ENCODE peak calls at places on chromosomes 3 and 15, in seven cellular contexts. F, N, H, B, W, L and X are unnamed samples.

GRCh38 chr15:82999905-83000671 is 11.4 kb downstream of the C15orf40 start:
- DNase-seq in B (peak; percentile 70), F (no peak), H (no peak), N (no peak), W (no peak), L (no peak), X (peak; percentile 26)

GRCh38 chr3:24060055-24060454 is 115.0 kb downstream of the NR1D2 start:
- DNase-seq in L (no peak), W (peak; percentile 54), H (peak; percentile 76), F (no peak), B (no peak), N (no peak), X (no peak)

GRCh38 chr15:40285151-40285898 is 2.5 kb upstream of the ANKRD63 start:
- DNase-seq in H (no peak), W (no peak), L (no peak), N (no peak), B (no peak), F (no peak), X (no peak)

GRCh38 chr3:14461748-14462324 is 59.4 kb downstream of the SLC6A6 start:
- DNase-seq in W (no peak), N (no peak), F (no peak), B (peak; percentile 53), H (no peak), L (peak; percentile 70), X (peak; percentile 53)

GRCh38 chr15:81950841-81951414 is 94.9 kb downstream of the MEX3B start:
- DNase-seq in L (no peak), B (no peak), F (no peak), W (no peak), N (no peak), H (no peak), X (no peak)

GRCh38 chr3:104323226-104323625 is 1043.5 kb upstream of the ALCAM start:
- DNase-seq in L (no peak), W (no peak), B (no peak), F (no peak), H (no peak), N (no peak), X (no peak)

GRCh38 chr3:117853923-117854322 is 1144.3 kb downstream of the TUSC7 start:
- DNase-seq in L (no peak), H (no peak), B (no peak), N (no peak), W (no peak), F (no peak), X (no peak)

GRCh38 chr3:107855710-107856109 is 235.1 kb downstream of the CD47 start:
- DNase-seq in H (no peak), B (peak; percentile 43), F (no peak), L (peak; percentile 37), N (no peak), W (no peak), X (no peak)

GRCh38 chr15:80550219-80550909 is 144.7 kb upstream of the ABHD17C start:
- DNase-seq in F (no peak), B (no peak), W (no peak), L (no peak), H (no peak), N (no peak), X (no peak)

GRCh38 chr3:70951937-70952492 is 631.5 kb downstream of the FOXP1 start:
- DNase-seq in N (no peak), L (no peak), B (no peak), H (no peak), W (no peak), F (no peak), X (no peak)

GRCh38 chr15:39538936-39539335 is 41.9 kb upstream of the THBS1 start:
- DNase-seq in N (no peak), W (no peak), B (no peak), F (no peak), H (no peak), L (no peak), X (no peak)

GRCh38 chr15:65766422-65767263 is 25.4 kb downstream of the DENND4A start:
- DNase-seq in B (no peak), W (no peak), N (no peak), L (no peak), H (no peak), F (no peak), X (no peak)

GRCh38 chr3:83649692-83650091 is 1309.1 kb upstream of the CADM2 start:
- DNase-seq in L (no peak), F (peak; percentile 33), B (no peak), H (no peak), N (no peak), W (no peak), X (no peak)

GRCh38 chr3:60629816-60630215 is 621.4 kb downstream of the FHIT start:
- DNase-seq in W (no peak), N (no peak), B (no peak), L (no peak), F (no peak), H (no peak), X (no peak)

GRCh38 chr3:141414141-141414689 is 45.9 kb downstream of the ZBTB38 start:
- DNase-seq in H (no peak), W (no peak), L (no peak), B (no peak), N (no peak), F (no peak), X (no peak)

GRCh38 chr3:69197455-69197854 is 75.1 kb upstream of the LMOD3 start:
- DNase-seq in H (no peak), B (no peak), F (no peak), L (no peak), N (no peak), W (no peak), X (no peak)

GRCh38 chr3:7285502-7285901 is 424.6 kb downstream of the GRM7 start:
- DNase-seq in W (no peak), N (no peak), B (no peak), H (no peak), L (no peak), F (no peak), X (no peak)

GRCh38 chr3:119034256-119035013 is at the start of gene IGSF11:
- DNase-seq in N (peak; percentile 53), W (peak; percentile 19), H (peak; percentile 52), F (peak; percentile 92), L (peak; percentile 79), B (peak; percentile 26), X (peak; percentile 33)

GRCh38 chr3:140731440-140732119 is 53.7 kb downstream of the TRIM42 start:
- DNase-seq in N (no peak), W (no peak), L (no peak), B (peak; percentile 47), F (no peak), H (no peak), X (no peak)

GRCh38 chr3:131596884-131597283 is 94.1 kb upstream of the MRPL3 start:
- DNase-seq in L (no peak), N (no peak), W (no peak), F (no peak), B (no peak), H (no peak), X (no peak)

DNA sequence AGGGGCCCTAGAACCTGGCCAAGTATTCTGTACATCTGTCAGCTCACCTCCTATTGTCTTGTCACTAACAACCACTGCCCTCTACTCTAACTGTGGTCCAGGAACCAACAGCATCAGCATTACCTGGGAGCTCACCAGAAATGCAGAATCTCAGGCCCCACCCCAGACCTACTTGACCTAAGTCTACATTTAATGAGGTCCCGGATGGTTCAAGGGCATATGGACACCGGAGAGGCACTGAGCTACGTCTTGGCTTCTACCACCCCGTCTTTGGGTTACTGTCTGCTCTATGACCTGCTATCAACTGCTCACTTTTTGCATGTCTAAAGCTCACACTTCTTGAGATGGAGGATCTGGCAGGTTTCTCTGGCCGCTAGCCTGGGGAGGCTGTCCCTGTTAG is 8.1 kb downstream of the GALNT15 start:
- DNase-seq in L (no peak), B (no peak), H (no peak), W (no peak), F (no peak), N (no peak), X (no peak)
- H3K27ac ChIP-seq in L (no peak overlapping the region), B (no peak overlapping the region), H (no peak overlapping the region), W (no peak overlapping the region), F (no peak overlapping the region), N (no peak overlapping the region), X (no peak overlapping the region)

GRCh38 chr3:47852604-47853397 is 49.9 kb downstream of the DHX30 start:
- DNase-seq in N (no peak), B (no peak), L (no peak), F (no peak), W (no peak), H (no peak), X (no peak)
- TF ChIP-seq CTCF in N (no peak), B (no peak), L (peak; percentile 22), F (no peak), W (no peak), H (no peak), X (no peak)

DNA sequence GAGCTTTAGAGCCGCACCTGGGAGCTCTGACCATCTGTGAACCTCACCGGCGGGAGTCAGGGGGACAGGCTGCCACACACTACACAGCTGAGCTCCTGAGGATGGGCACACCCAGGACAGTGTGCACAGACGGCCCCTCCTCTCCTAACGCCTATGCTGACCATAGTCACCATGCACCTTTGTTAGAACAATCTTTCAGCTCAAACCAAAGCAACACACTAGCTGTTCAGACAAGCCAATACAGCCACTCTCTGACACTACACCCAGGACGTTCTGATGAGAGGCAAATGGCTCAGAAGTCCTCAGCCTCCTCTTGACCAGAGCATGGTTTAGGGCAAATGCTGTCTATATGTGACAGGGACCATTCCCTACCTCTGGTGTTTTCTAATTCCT is 264.9 kb upstream of the HES1 start:
- DNase-seq in B (no peak), L (no peak), N (no peak), W (no peak), F (no peak), H (no peak), X (no peak)
- H3K27ac ChIP-seq in B (no peak overlapping the region), L (no peak overlapping the region), N (no peak overlapping the region), W (peak overlapping the region; percentile 61), F (no peak overlapping the region), H (no peak overlapping the region), X (no peak overlapping the region)

GRCh38 chr15:38260077-38260476 is 7.4 kb downstream of the SPRED1 start:
- DNase-seq in N (no peak), F (no peak), W (no peak), H (no peak), B (no peak), L (no peak), X (no peak)
- TF ChIP-seq CTCF in N (no peak), F (no peak), W (no peak), H (no peak), B (no peak), L (peak; percentile 48), X (no peak)

GRCh38 chr3:99662838-99663570 is 24.6 kb downstream of the COL8A1 start:
- DNase-seq in B (no peak), L (peak; percentile 41), H (no peak), N (no peak), F (no peak), W (no peak), X (no peak)
- H3K27ac ChIP-seq in B (no peak overlapping the region), L (peak overlapping the region; percentile 26), H (no peak overlapping the region), N (no peak overlapping the region), F (no peak overlapping the region), W (no peak overlapping the region), X (no peak overlapping the region)